ENCODE peak calls at places on chromosomes 7 and 10, in four cellular contexts. D, L, J and Y are unnamed samples.

GRCh38 chr7:36459236-36459960 is 69.7 kb downstream of the ANLN start:
- DNase-seq in D (no peak), L (no peak), J (no peak), Y (no peak)

GRCh38 chr7:157612009-157612663 is 275.3 kb downstream of the DNAJB6 start:
- DNase-seq in L (no peak), D (no peak), J (no peak), Y (no peak)

GRCh38 chr10:25758041-25758457 is 176.0 kb upstream of the MYO3A start:
- DNase-seq in L (no peak), D (peak; percentile 26), J (no peak), Y (peak; percentile 70)

GRCh38 chr10:99328579-99329237 is 448 bp upstream of the CNNM1 start:
- DNase-seq in J (no peak), D (no peak), L (no peak), Y (no peak)

GRCh38 chr7:105279688-105280007 is 109.1 kb downstream of the SRPK2 start:
- DNase-seq in L (no peak), J (no peak), D (no peak), Y (no peak)

GRCh38 chr7:140367528-140367927 is 30.8 kb downstream of the SLC37A3 start:
- DNase-seq in J (no peak), D (no peak), L (no peak), Y (no peak)

GRCh38 chr7:106629521-106629920 is 31.4 kb downstream of the CCDC71L start:
- DNase-seq in J (no peak), L (no peak), D (no peak), Y (no peak)

GRCh38 chr10:33145451-33146188 is 187.6 kb upstream of the ITGB1 start:
- DNase-seq in L (no peak), D (no peak), J (no peak), Y (no peak)

GRCh38 chr10:84863675-84864074 is 535.3 kb downstream of the CCSER2 start:
- DNase-seq in J (no peak), L (no peak), D (no peak), Y (no peak)

GRCh38 chr10:128927389-128927788 is 539.7 kb upstream of the MGMT start:
- DNase-seq in L (no peak), D (no peak), J (no peak), Y (no peak)

GRCh38 chr7:113784317-113784716 is 134.5 kb downstream of the PPP1R3A start:
- DNase-seq in L (no peak), D (no peak), J (no peak), Y (no peak)

GRCh38 chr7:99733448-99733847 is 1.5 kb downstream of the CYP3A7 start:
- DNase-seq in D (peak; percentile 15), L (no peak), J (no peak), Y (peak; percentile 67)

GRCh38 chr7:118185163-118185860 is 1.3 kb downstream of the LSM8 start:
- DNase-seq in L (no peak), D (no peak), J (no peak), Y (peak; percentile 37)

GRCh38 chr10:21207852-21208646 is 310.9 kb upstream of the NEBL start:
- DNase-seq in J (no peak), D (no peak), L (no peak), Y (peak; percentile 21)

GRCh38 chr10:34370121-34370520 is 445.0 kb downstream of the PARD3 start:
- DNase-seq in L (no peak), D (no peak), J (no peak), Y (no peak)

GRCh38 chr7:131843862-131844261 is 287.4 kb upstream of the PODXL start:
- DNase-seq in L (no peak), D (no peak), J (no peak), Y (no peak)

GRCh38 chr10:119973261-119973660 is 80.7 kb downstream of the SEC23IP start:
- DNase-seq in L (no peak), D (no peak), J (no peak), Y (peak; percentile 39)

GRCh38 chr10:93152136-93152535 is 78.4 kb downstream of the CYP26A1 start:
- DNase-seq in D (no peak), L (no peak), J (no peak), Y (no peak)

GRCh38 chr10:77532068-77532467 is 105.5 kb downstream of the KCNMA1 start:
- DNase-seq in L (no peak), D (no peak), J (no peak), Y (no peak)

GRCh38 chr7:2116903-2117680 is 115.7 kb downstream of the MAD1L1 start:
- DNase-seq in J (no peak), L (peak; percentile 67), D (no peak), Y (no peak)

GRCh38 chr10:5033061-5033770 is 29.6 kb upstream of the AKR1C2 start:
- DNase-seq in L (no peak), J (no peak), D (no peak), Y (no peak)

GRCh38 chr10:132145002-132145401 is 41.7 kb upstream of the DPYSL4 start:
- DNase-seq in L (no peak), D (no peak), J (no peak), Y (no peak)

GRCh38 chr10:59887972-59888640 is 18.2 kb downstream of the CCDC6 start:
- DNase-seq in J (no peak), L (no peak), D (no peak), Y (no peak)

GRCh38 chr10:58086144-58086762 is 181.4 kb downstream of the IPMK start:
- DNase-seq in J (no peak), D (peak; percentile 86), L (no peak), Y (no peak)

GRCh38 chr7:28207486-28208158 is 27.0 kb upstream of the JAZF1 start:
- DNase-seq in D (no peak), J (no peak), L (no peak), Y (no peak)

GRCh38 chr10:127928021-127928806 is 21.3 kb downstream of the PTPRE start:
- DNase-seq in D (peak; percentile 9), J (no peak), L (no peak), Y (no peak)

GRCh38 chr7:3754488-3755365 is 453.7 kb downstream of the SDK1 start:
- DNase-seq in L (no peak), J (no peak), D (no peak), Y (no peak)